ENCODE peak calls at places on chromosomes 5 and 9, in ten cellular contexts. J, V, B, R, N, Z, I, C, G and Q are unnamed samples.

GRCh38 chr5:168916266-168916665 is 337.1 kb upstream of the PANK3 start:
- DNase-seq in J (no peak), V (no peak), B (no peak), R (peak; percentile 41), N (no peak), Z (peak; percentile 83), I (no peak), C (no peak), G (no peak), Q (no peak)

GRCh38 chr5:56319281-56320242 is 86.4 kb upstream of the ANKRD55 start:
- DNase-seq in J (peak; percentile 50), V (no peak), B (no peak), R (peak; percentile 28), N (no peak), Z (no peak), I (peak; percentile 27), C (no peak), G (peak; percentile 78), Q (no peak)

GRCh38 chr5:168786142-168786541 is 207.0 kb upstream of the PANK3 start:
- DNase-seq in J (no peak), V (no peak), B (no peak), R (no peak), N (no peak), Z (no peak), I (peak; percentile 54), C (no peak), G (no peak), Q (no peak)

GRCh38 chr5:41656597-41656996 is 146.2 kb upstream of the PLCXD3 start:
- DNase-seq in J (no peak), V (no peak), B (no peak), R (no peak), N (no peak), Z (no peak), I (no peak), C (no peak), G (no peak), Q (no peak)

GRCh38 chr5:111132731-111133435 is 40.7 kb downstream of the WDR36 start:
- DNase-seq in J (no peak), V (no peak), B (no peak), R (no peak), N (no peak), Z (no peak), I (no peak), C (no peak), G (no peak), Q (no peak)

GRCh38 chr5:57932761-57933160 is 450.1 kb upstream of the ACTBL2 start:
- DNase-seq in J (no peak), V (no peak), B (no peak), R (no peak), N (no peak), Z (no peak), I (no peak), C (no peak), G (no peak), Q (no peak)

GRCh38 chr5:16600397-16600796 is 16.4 kb downstream of the RETREG1 start:
- DNase-seq in J (peak; percentile 78), V (no peak), B (no peak), R (peak; percentile 72), N (peak; percentile 24), Z (peak; percentile 81), I (no peak), C (no peak), G (no peak), Q (no peak)

GRCh38 chr9:79641055-79641454 is 69.3 kb downstream of the TLE4 start:
- DNase-seq in J (no peak), V (no peak), B (no peak), R (no peak), N (no peak), Z (no peak), I (no peak), C (no peak), G (no peak), Q (no peak)

GRCh38 chr5:39543335-39543734 is 118.6 kb upstream of the DAB2 start:
- DNase-seq in J (no peak), V (no peak), B (no peak), R (no peak), N (no peak), Z (no peak), I (peak; percentile 6), C (no peak), G (peak; percentile 27), Q (no peak)

GRCh38 chr9:19870988-19871387 is 82.2 kb upstream of the SLC24A2 start:
- DNase-seq in J (no peak), V (no peak), B (no peak), R (no peak), N (no peak), Z (no peak), I (no peak), C (no peak), G (no peak), Q (no peak)

DNA sequence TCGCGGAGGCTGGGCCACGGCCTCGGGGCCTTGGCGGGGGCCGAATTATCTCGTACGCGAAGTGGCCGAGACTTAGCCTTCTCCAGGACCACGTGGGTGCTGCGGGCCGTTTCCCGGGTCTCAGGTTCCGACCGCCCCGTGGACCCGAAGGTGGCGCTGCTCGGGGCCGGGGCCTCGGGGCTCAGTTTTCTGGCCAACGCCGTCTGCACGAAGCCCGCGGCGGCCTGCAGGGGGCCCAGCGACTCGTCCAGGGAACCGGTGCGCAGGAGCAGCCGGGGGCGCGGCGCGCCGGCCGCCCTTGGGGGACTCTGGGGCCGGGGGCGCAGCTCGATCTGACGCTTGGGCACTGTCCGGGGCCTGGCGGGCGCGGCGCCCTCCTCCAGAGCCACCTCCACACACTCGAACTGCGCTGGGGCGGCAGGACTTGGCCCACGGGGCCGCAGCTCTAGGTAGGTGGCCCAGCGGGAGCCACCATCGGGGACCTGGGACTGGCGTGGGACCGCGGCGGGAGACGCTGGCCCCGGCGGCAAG is 716 bp downstream of the PROB1 start:
- DNase-seq in J (no peak), V (no peak), B (no peak), R (no peak), N (no peak), Z (peak; percentile 92), I (no peak), C (no peak), G (no peak), Q (no peak)
- H3K4me3 ChIP-seq in J (peak overlapping the region; percentile 65), V (peak overlapping the region; percentile 14), B (no peak overlapping the region), R (peak overlapping the region; percentile 28), N (no peak overlapping the region), Z (peak overlapping the region; percentile 75), I (peak overlapping the region; percentile 17), C (no peak overlapping the region), G (peak overlapping the region; percentile 24), Q (peak overlapping the region; percentile 52)

DNA sequence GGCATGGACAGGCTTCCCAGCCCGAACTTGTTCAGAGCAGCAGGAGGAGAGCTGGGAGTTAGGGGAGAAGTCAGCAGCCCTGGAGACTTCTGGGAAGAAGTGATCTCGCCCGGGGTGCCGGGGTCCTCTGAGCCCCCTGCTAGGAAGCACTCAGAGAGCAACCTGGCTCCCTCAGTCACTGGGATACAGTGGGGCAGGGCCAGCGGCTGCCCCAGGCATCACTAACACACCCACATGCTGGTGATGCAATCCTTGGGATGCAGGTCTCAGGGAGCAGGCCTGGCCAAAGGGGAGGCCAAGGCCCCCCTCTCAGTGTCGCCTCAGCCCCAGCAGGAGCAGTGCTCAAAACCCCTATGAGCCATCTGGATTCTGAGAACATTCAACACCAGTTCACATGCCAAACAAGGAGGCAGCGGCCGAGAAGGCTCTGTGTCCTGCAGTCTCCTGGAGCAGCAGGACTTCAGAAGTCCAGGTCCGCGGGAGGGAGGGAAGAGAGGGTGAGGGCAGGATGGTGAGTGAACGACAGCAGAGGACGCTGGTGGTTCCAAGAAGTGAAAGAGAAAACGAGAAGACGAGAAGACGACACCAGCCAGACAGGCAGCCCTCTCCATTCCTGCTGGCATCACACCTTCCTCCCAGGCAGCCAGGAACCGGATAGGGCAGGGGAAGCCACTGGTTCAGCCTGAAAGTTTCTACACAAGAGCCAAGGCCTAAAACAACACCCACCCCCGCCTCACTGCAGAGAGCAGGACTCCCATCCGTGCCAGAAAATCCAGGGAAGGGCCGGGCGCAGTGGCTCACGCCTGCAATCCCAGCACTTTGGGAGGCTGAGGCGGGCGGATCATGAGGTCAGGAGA is 2.3 kb downstream of the PNPLA7 start:
- DNase-seq in J (no peak), V (no peak), B (no peak), R (no peak), N (no peak), Z (no peak), I (no peak), C (no peak), G (no peak), Q (no peak)
- H3K4me3 ChIP-seq in J (no peak overlapping the region), V (no peak overlapping the region), B (no peak overlapping the region), R (no peak overlapping the region), N (no peak overlapping the region), Z (no peak overlapping the region), I (no peak overlapping the region), C (no peak overlapping the region), G (no peak overlapping the region), Q (no peak overlapping the region)

GRCh38 chr5:151595411-151595826 is 4.3 kb upstream of the FAT2 start:
- DNase-seq in J (no peak), V (no peak), B (no peak), R (no peak), N (no peak), Z (no peak), I (no peak), C (no peak), G (no peak), Q (no peak)

GRCh38 chr5:151592855-151593408 is 1.8 kb upstream of the FAT2 start:
- DNase-seq in J (no peak), V (no peak), B (no peak), R (peak; percentile 36), N (no peak), Z (no peak), I (no peak), C (no peak), G (no peak), Q (no peak)

GRCh38 chr5:151589878-151590570 is 1.1 kb downstream of the FAT2 start:
- DNase-seq in J (no peak), V (no peak), B (no peak), R (no peak), N (no peak), Z (no peak), I (no peak), C (no peak), G (no peak), Q (no peak)

GRCh38 chr5:151587796-151588606 is 3.1 kb downstream of the FAT2 start:
- DNase-seq in J (no peak), V (no peak), B (no peak), R (no peak), N (no peak), Z (no peak), I (no peak), C (no peak), G (no peak), Q (no peak)

GRCh38 chr5:151591144-151591819 is at the start of gene FAT2:
- DNase-seq in J (no peak), V (no peak), B (no peak), R (no peak), N (no peak), Z (no peak), I (no peak), C (no peak), G (no peak), Q (no peak)
- H3K4me3 ChIP-seq in J (no peak within 1 kb of the TSS), V (no peak within 1 kb of the TSS), B (no peak within 1 kb of the TSS), R (no peak within 1 kb of the TSS), N (no peak within 1 kb of the TSS), Z (no peak within 1 kb of the TSS), I (no peak within 1 kb of the TSS), C (no peak within 1 kb of the TSS), G (no peak within 1 kb of the TSS), Q (no peak within 1 kb of the TSS)

GRCh38 chr5:54743581-54743980 is 226.0 kb downstream of the SNX18 start:
- DNase-seq in J (no peak), V (no peak), B (no peak), R (no peak), N (no peak), Z (no peak), I (no peak), C (no peak), G (no peak), Q (no peak)
- H3K4me3 ChIP-seq in J (no peak overlapping the region), V (no peak overlapping the region), B (no peak overlapping the region), R (no peak overlapping the region), N (no peak overlapping the region), Z (no peak overlapping the region), I (no peak overlapping the region), C (no peak overlapping the region), G (no peak overlapping the region), Q (no peak overlapping the region)